ENCODE peak calls at places on chromosomes 7 and 10, in six cellular contexts. U is AG09309, G is upper lobe of right lung, H is A549, Q is HFF-Myc, A is lower leg skin. J is an unnamed sample.
A peak's percentile ranks its signal among the peaks of the same experiment; 100 is the strongest.

GRCh38 chr10:9015005-9015404 is 960.5 kb downstream of the GATA3 start:
- DNase-seq in U (no peak), G (no peak), H (no peak), Q (no peak), A (no peak), J (no peak)

GRCh38 chr10:97823734-97824133 is 25.9 kb upstream of the GOLGA7B start:
- DNase-seq in U (no peak), G (no peak), H (no peak), Q (no peak), A (no peak), J (no peak)

GRCh38 chr10:46549171-46550075 is 7.0 kb downstream of the GPRIN2 start:
- DNase-seq in U (no peak), G (peak; percentile 71), H (no peak), Q (no peak), A (peak; percentile 88), J (no peak)

GRCh38 chr7:129630341-129630740 is 18.8 kb downstream of the NRF1 start:
- DNase-seq in U (no peak), G (no peak), H (no peak), Q (no peak), A (no peak), J (no peak)

GRCh38 chr7:77903597-77903996 is 105.0 kb downstream of the PHTF2 start:
- DNase-seq in U (no peak), G (no peak), H (peak; percentile 31), Q (no peak), A (no peak), J (peak; percentile 15)

GRCh38 chr7:2049782-2050510 is 182.8 kb downstream of the MAD1L1 start:
- DNase-seq in U (no peak), G (no peak), H (no peak), Q (no peak), A (no peak), J (no peak)

GRCh38 chr10:89502556-89502955 is 32.8 kb downstream of the SLC16A12 start:
- DNase-seq in U (no peak), G (no peak), H (no peak), Q (no peak), A (no peak), J (no peak)

GRCh38 chr7:138077809-138078208 is 1.6 kb downstream of the AKR1D1 start:
- DNase-seq in U (no peak), G (no peak), H (no peak), Q (no peak), A (no peak), J (no peak)

GRCh38 chr7:132206594-132206993 is 369.7 kb downstream of the PLXNA4 start:
- DNase-seq in U (no peak), G (no peak), H (no peak), Q (no peak), A (no peak), J (no peak)

GRCh38 chr10:75294031-75294437 is 58.3 kb upstream of the COMTD1 start:
- DNase-seq in U (no peak), G (no peak), H (no peak), Q (no peak), A (peak; percentile 85), J (no peak)

GRCh38 chr10:75295901-75296441 is 60.2 kb upstream of the COMTD1 start:
- DNase-seq in U (no peak), G (no peak), H (no peak), Q (no peak), A (peak; percentile 89), J (no peak)

GRCh38 chr10:75293456-75293840 is 57.7 kb upstream of the COMTD1 start:
- DNase-seq in U (no peak), G (no peak), H (no peak), Q (no peak), A (no peak), J (no peak)

GRCh38 chr10:75294518-75294865 is 58.7 kb upstream of the COMTD1 start:
- DNase-seq in U (no peak), G (peak; percentile 76), H (no peak), Q (no peak), A (no peak), J (no peak)

GRCh38 chr10:75294866-75295692 is 59.3 kb upstream of the COMTD1 start:
- DNase-seq in U (peak; percentile 10), G (peak; percentile 87), H (peak; percentile 58), Q (peak; percentile 36), A (peak; percentile 96), J (peak; percentile 76)
- TF ChIP-seq CTCF in U (no peak), G (peak; percentile 34), H (peak; percentile 23), Q (peak; percentile 9), A (no peak), J (peak; percentile 5)

GRCh38 chr10:106722524-106722923 is 442.0 kb downstream of the SORCS1 start:
- DNase-seq in U (no peak), G (no peak), H (no peak), Q (no peak), A (no peak), J (no peak)
- TF ChIP-seq CTCF in U (no peak), G (no peak), H (no peak), Q (no peak), A (no peak), J (no peak)

GRCh38 chr7:92245487-92246362 is at the start of the genes ANKIB1 and KRIT1:
- DNase-seq in U (peak; percentile 16), G (peak; percentile 95), H (peak; percentile 80), Q (peak; percentile 38), A (peak; percentile 98), J (peak; percentile 89)
- TF ChIP-seq CTCF in U (peak; percentile 16), G (no peak), H (no peak), Q (peak; percentile 2), A (no peak), J (no peak)

GRCh38 chr7:108114117-108114841 is 15.9 kb downstream of the LAMB4 start:
- DNase-seq in U (no peak), G (no peak), H (peak; percentile 10), Q (no peak), A (no peak), J (no peak)
- TF ChIP-seq CTCF in U (peak; percentile 35), G (peak; percentile 34), H (peak; percentile 55), Q (peak; percentile 47), A (no peak), J (peak; percentile 63)

GRCh38 chr10:94364480-94364879 is 1.7 kb upstream of the NOC3L start:
- DNase-seq in U (no peak), G (no peak), H (no peak), Q (no peak), A (no peak), J (no peak)

GRCh38 chr10:94362360-94363250 is at the start of gene NOC3L:
- DNase-seq in U (peak; percentile 69), G (peak; percentile 98), H (peak; percentile 95), Q (peak; percentile 78), A (peak; percentile 99), J (peak; percentile 93)

GRCh38 chr10:94366382-94366781 is 3.6 kb upstream of the NOC3L start:
- DNase-seq in U (no peak), G (no peak), H (no peak), Q (no peak), A (no peak), J (no peak)

GRCh38 chr10:94361161-94361794 is 1.5 kb downstream of the NOC3L start:
- DNase-seq in U (no peak), G (no peak), H (no peak), Q (no peak), A (no peak), J (no peak)

DNA sequence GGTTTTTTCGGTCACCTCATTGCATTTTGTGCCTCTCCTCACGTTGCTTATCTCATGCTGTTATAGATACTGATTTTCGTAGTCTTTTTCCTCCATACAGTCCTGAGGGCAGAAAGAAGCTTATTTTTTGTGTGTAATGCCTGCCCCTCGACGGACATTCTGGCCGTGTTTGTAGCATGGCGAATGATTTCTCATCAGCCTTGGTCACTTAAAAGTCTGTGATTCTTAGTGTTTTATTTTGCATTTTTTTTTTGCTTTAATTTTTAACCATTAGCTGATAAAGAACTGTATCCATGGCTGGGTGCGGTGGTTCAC is 469 bp upstream of the NOC3L start:
- DNase-seq in U (no peak), G (no peak), H (no peak), Q (no peak), A (no peak), J (no peak)
- TF ChIP-seq CTCF in U (no peak), G (no peak), H (no peak), Q (no peak), A (no peak), J (no peak)

DNA sequence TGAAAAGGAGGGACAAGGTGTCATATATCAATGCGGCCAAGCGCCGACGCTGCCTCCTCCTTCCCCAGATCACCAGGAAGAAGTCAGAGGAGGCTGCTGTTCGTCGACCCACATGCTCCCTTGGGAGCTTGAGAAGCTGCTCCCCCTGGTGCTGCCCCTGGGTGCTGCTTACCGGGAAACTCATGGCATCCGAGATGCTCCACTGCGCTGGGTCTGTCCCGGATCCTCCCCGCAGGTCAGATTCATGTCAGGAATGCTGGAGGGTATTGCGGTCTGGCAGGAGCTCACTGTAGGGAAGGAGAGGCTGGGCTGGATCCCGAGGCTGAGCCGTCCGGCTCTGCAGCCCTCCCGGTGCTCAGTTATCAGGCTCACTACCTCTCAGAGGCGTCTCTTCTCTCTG is 123.7 kb upstream of the FAM20C start:
- DNase-seq in U (peak; percentile 55), G (no peak), H (no peak), Q (no peak), A (no peak), J (no peak)
- TF ChIP-seq CTCF in U (peak; percentile 65), G (no peak), H (no peak), Q (peak; percentile 17), A (no peak), J (no peak)

DNA sequence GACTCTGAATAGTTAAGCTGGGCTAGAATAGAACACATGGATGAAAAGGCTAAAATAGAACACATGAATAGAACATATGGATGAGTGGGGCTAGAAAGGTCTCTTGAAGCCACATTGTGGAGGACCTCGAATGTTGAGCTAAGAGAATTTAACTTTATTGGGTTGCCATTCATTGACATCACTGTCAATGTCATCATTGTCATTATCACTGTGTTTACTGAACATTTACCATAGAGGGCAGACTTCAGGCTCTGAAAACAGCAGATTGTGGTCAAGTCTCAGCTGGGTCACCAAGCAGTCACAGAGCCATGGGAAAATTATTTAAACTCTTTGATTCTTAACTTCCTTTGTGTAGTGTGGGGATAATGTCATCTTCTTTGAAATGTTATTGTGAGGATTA is 80.4 kb downstream of the WDFY4 start:
- DNase-seq in U (no peak), G (no peak), H (no peak), Q (no peak), A (no peak), J (peak; percentile 51)
- TF ChIP-seq CTCF in U (no peak), G (no peak), H (no peak), Q (no peak), A (no peak), J (peak; percentile 11)

DNA sequence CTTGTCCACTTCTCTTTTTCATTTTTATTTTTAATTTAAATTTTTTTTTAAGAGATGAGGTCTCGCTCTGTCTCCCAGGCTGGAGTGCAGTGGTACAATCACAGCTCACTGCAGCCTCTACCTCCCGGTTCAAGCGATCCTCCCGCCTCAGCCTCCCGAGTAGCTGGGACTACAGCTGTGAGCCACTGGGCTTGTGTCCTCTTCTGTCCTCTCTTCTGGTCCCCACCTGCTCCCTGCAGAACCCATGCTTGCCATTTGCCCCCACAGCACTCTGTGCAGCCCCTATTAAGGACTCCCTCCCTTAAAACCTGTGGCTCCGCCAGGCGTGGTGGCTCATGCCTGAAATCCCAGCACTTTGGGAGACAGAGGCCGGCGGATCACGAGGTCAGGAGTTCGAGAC is 9.1 kb upstream of the FZD9 start:
- DNase-seq in U (no peak), G (no peak), H (no peak), Q (no peak), A (no peak), J (no peak)
- TF ChIP-seq CTCF in U (no peak), G (no peak), H (no peak), Q (no peak), A (no peak), J (no peak)

GRCh38 chr7:31729195-31729804 is 42.3 kb downstream of the PPP1R17 start:
- DNase-seq in U (no peak), G (no peak), H (no peak), Q (no peak), A (no peak), J (no peak)
- TF ChIP-seq CTCF in U (no peak), G (no peak), H (no peak), Q (no peak), A (no peak), J (no peak)

J was measured in GM13976.